ENCODE peak calls at places on chromosomes 2 and 18, in four cellular contexts. C is right lobe of liver, K is tibial nerve, E is IMR-90. N is an unnamed sample.

GRCh38 chr18:49020621-49021021 is 69.9 kb upstream of the SMAD7 start:
- DNase-seq in C (no peak), E (peak; percentile 17), K (no peak), N (no peak)

GRCh38 chr2:174788291-174788929 is 24.1 kb upstream of the CHRNA1 start:
- DNase-seq in E (peak; percentile 51), K (no peak), C (no peak), N (no peak)

GRCh38 chr18:676069-676468 is 18.6 kb downstream of the TYMS start:
- DNase-seq in C (no peak), E (no peak), K (no peak), N (no peak)

GRCh38 chr2:18957909-18958308 is 368.5 kb upstream of the NT5C1B start:
- DNase-seq in C (no peak), E (peak; percentile 72), K (no peak), N (no peak)

GRCh38 chr2:237669628-237670351 is 42.4 kb downstream of the LRRFIP1 start:
- DNase-seq in E (peak; percentile 100), C (peak; percentile 84), K (peak; percentile 75), N (peak; percentile 75)

GRCh38 chr18:7977897-7978296 is 410.8 kb downstream of the PTPRM start:
- DNase-seq in K (no peak), C (no peak), E (no peak), N (no peak)

GRCh38 chr2:76633522-76633921 is 888.7 kb downstream of the LRRTM4 start:
- DNase-seq in K (no peak), E (no peak), C (no peak), N (no peak)

GRCh38 chr2:11932053-11932512 is 185.7 kb downstream of the LPIN1 start:
- DNase-seq in E (no peak), C (no peak), K (no peak), N (no peak)

GRCh38 chr2:151733781-151734672 is at the start of gene NEB:
- DNase-seq in E (no peak), C (no peak), K (no peak), N (peak; percentile 80)

GRCh38 chr18:23539298-23539697 is 36.0 kb downstream of the RMC1 start:
- DNase-seq in K (no peak), C (no peak), E (no peak), N (no peak)

GRCh38 chr2:116820986-116821385 is 993.5 kb upstream of the DDX18 start:
- DNase-seq in C (no peak), E (no peak), K (no peak), N (no peak)

GRCh38 chr2:39996653-39997080 is 217.6 kb upstream of the THUMPD2 start:
- DNase-seq in K (no peak), E (peak; percentile 95), C (no peak), N (no peak)

GRCh38 chr2:33133436-33133835 is 186.7 kb downstream of the LTBP1 start:
- DNase-seq in K (no peak), C (peak; percentile 86), E (peak; percentile 75), N (peak; percentile 68)

GRCh38 chr2:99336780-99337163 is 417 bp upstream of the EIF5B start:
- DNase-seq in E (no peak), C (no peak), K (no peak), N (no peak)

GRCh38 chr18:32767400-32767799 is 5.4 kb downstream of the KLHL14 start:
- DNase-seq in E (no peak), K (no peak), C (no peak), N (no peak)

GRCh38 chr2:226423498-226423960 is 376.1 kb downstream of the IRS1 start:
- DNase-seq in K (peak; percentile 10), E (peak; percentile 51), C (no peak), N (no peak)

GRCh38 chr18:55869965-55870585 is 282.1 kb upstream of the TCF4 start:
- DNase-seq in E (peak; percentile 61), K (peak; percentile 29), C (no peak), N (peak; percentile 42)

GRCh38 chr18:32937007-32937540 is 164.3 kb upstream of the KLHL14 start:
- DNase-seq in E (no peak), K (no peak), C (no peak), N (no peak)

GRCh38 chr2:215664847-215665525 is 229.1 kb upstream of the FN1 start:
- DNase-seq in K (no peak), E (peak; percentile 93), C (no peak), N (no peak)

GRCh38 chr2:118121986-118122767 is 33.9 kb downstream of the INSIG2 start:
- DNase-seq in K (no peak), E (no peak), C (no peak), N (no peak)

GRCh38 chr18:70132999-70133398 is 72.5 kb downstream of the RTTN start:
- DNase-seq in K (no peak), E (peak; percentile 98), C (no peak), N (no peak)

GRCh38 chr2:236164201-236164982 is 3.8 kb downstream of the GBX2 start:
- DNase-seq in K (no peak), E (no peak), C (no peak), N (no peak)

GRCh38 chr2:236166157-236166780 is 1.9 kb downstream of the GBX2 start:
- DNase-seq in K (no peak), E (no peak), C (no peak), N (no peak)

GRCh38 chr2:236164983-236165301 is 3.2 kb downstream of the GBX2 start:
- DNase-seq in C (no peak), K (no peak), E (no peak), N (no peak)

GRCh38 chr2:236166781-236167296 is 1.3 kb downstream of the GBX2 start:
- DNase-seq in K (no peak), E (no peak), C (no peak), N (no peak)

GRCh38 chr2:236165491-236166156 is 2.6 kb downstream of the GBX2 start:
- DNase-seq in E (no peak), C (no peak), K (no peak), N (no peak)
- H3K27me3 ChIP-seq in E (peaks cover 99% of the 10 kb centered on the region), C (peaks cover 57% of the 10 kb centered on the region), K (peaks cover 5% of the 10 kb centered on the region), N (peaks cover 92% of the 10 kb centered on the region)

GRCh38 chr2:217959723-217960122 is 43.1 kb downstream of the TNS1 start:
- DNase-seq in C (no peak), K (no peak), E (peak; percentile 31), N (no peak)
- TF ChIP-seq POLR2A in C (no peak), K (no peak), E (no peak), N (no peak)

GRCh38 chr2:119158563-119159347 is at the start of gene C1QL2:
- DNase-seq in C (no peak), K (no peak), E (no peak), N (no peak)

GRCh38 chr2:119156105-119156890 is 2.3 kb downstream of the C1QL2 start:
- DNase-seq in K (no peak), C (no peak), E (no peak), N (no peak)

GRCh38 chr2:119157850-119158511 is 570 bp downstream of the C1QL2 start:
- DNase-seq in K (no peak), E (no peak), C (no peak), N (no peak)

GRCh38 chr2:119155633-119156032 is 2.9 kb downstream of the C1QL2 start:
- DNase-seq in C (no peak), E (no peak), K (no peak), N (no peak)

GRCh38 chr2:119156891-119157773 is 1.4 kb downstream of the C1QL2 start:
- DNase-seq in K (no peak), C (no peak), E (no peak), N (no peak)
- H3K27me3 ChIP-seq in K (no peaks in the 10 kb centered on the region), C (peaks cover 7% of the 10 kb centered on the region), E (peaks cover 62% of the 10 kb centered on the region), N (peaks cover 65% of the 10 kb centered on the region)

DNA sequence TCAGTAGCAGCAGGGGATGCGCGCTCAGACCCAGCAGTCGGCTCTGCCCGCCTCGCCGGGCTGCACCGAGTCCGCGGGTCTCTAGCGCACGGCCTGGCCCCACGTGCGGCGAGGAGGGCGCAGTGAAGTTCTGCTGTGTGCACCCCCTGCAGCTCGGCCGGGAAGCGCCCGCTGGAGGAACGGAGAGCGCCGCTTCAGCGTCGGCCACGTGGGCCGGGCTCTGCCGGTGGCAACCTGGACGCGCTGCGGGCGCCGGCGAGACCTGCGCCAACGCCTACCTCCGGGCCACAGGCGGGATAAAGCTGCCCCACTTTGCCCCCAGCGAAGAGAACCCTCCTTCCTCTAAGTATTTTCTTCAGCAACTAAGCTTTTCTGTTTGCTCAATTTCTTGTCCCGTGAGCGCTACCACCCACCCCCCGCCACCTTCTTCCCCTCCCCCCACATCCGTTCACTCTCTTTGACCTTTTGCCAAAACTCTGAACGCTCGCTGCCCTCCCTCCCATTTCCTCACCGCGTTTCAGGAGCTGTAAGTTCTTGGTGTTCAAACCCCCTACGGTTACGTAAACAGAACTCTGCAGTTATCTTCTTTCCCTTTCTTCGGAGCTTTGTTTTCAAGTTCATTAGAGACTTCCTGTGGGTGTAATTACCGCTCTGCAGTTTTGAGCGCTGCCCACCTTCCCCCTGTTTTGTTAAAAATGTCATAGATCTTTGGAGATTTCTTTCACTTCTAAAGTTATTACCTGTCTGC is 42.6 kb upstream of the EDAR start:
- DNase-seq in K (peak; percentile 14), C (peak; percentile 66), E (peak; percentile 3), N (no peak)
- TF ChIP-seq POLR2A in K (no peak), C (no peak), E (no peak), N (no peak)

GRCh38 chr2:44952806-44953685 is 11.5 kb downstream of the SIX3 start:
- DNase-seq in K (no peak), C (no peak), E (no peak), N (no peak)

GRCh38 chr2:44951124-44951523 is 9.6 kb downstream of the SIX3 start:
- DNase-seq in C (no peak), E (no peak), K (no peak), N (no peak)

GRCh38 chr2:44950646-44951045 is 9.1 kb downstream of the SIX3 start:
- DNase-seq in C (no peak), K (no peak), E (no peak), N (no peak)

GRCh38 chr2:44952143-44952805 is 10.8 kb downstream of the SIX3 start:
- DNase-seq in E (peak; percentile 34), C (no peak), K (no peak), N (no peak)

GRCh38 chr2:44951714-44952113 is 10.2 kb downstream of the SIX3 start:
- DNase-seq in C (no peak), K (no peak), E (no peak), N (no peak)
- H3K27me3 ChIP-seq in C (peaks cover 13% of the 10 kb centered on the region), K (peaks cover 3% of the 10 kb centered on the region), E (peaks cover 92% of the 10 kb centered on the region), N (peaks cover 29% of the 10 kb centered on the region)

DNA sequence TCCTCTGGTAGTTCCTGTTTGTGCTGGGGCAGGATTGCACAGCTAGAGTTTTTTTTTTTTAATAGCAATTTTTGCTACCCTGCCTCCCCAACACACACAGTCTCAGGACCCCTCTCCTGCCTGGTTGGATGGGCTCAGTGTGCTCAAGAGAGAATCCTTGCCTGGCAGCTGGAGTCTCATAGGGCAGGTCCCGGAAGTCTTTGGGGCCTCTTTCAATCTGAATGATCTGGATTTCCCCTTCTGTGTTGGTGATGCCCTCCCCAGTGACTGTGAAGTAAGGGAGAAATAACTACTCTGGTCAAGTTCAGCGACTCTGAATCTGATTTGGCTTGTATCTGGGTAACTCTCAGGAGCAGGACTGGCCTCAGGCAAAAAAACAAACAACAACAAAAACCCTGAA is 220.6 kb upstream of the LRRTM1 start:
- DNase-seq in E (no peak), K (no peak), C (no peak), N (no peak)
- TF ChIP-seq POLR2A in E (no peak), K (no peak), C (no peak), N (no peak)

N was measured in gastrocnemius medialis.